ENCODE peak calls at places on chromosomes 1 and 21, in four cellular contexts. H, O, V and G are unnamed samples.

GRCh38 chr1:16606106-16606505 is 7.3 kb downstream of the NBPF1 start:
- DNase-seq in H (no peak), O (no peak), V (no peak), G (no peak)

GRCh38 chr21:39183272-39184049 is at the start of gene PSMG1:
- DNase-seq in H (peak), O (peak), V (peak), G (peak)

GRCh38 chr1:94955767-94956632 is 29.1 kb upstream of the CNN3 start:
- DNase-seq in H (no peak), O (no peak), V (peak), G (no peak)

GRCh38 chr1:28176492-28177470 is at the start of gene PTAFR:
- DNase-seq in H (no peak), O (peak), V (no peak), G (no peak)

GRCh38 chr1:147676306-147677085 is 6.2 kb upstream of the ACP6 start:
- DNase-seq in H (no peak), O (no peak), V (no peak), G (no peak)

GRCh38 chr1:7585216-7585907 is 185.7 kb upstream of the VAMP3 start:
- DNase-seq in H (no peak), O (no peak), V (no peak), G (no peak)

GRCh38 chr1:245183429-245183828 is 28.6 kb downstream of the KIF26B start:
- DNase-seq in H (no peak), O (no peak), V (no peak), G (no peak)

GRCh38 chr1:34694383-34694782 is 60.5 kb upstream of the GJB5 start:
- DNase-seq in H (no peak), O (no peak), V (no peak), G (no peak)

GRCh38 chr1:3381901-3382300 is 72.6 kb upstream of the ARHGEF16 start:
- DNase-seq in H (no peak), O (no peak), V (no peak), G (no peak)

GRCh38 chr1:232143315-232143886 is 486.5 kb downstream of the SIPA1L2 start:
- DNase-seq in H (no peak), O (no peak), V (no peak), G (no peak)

GRCh38 chr1:29437946-29438345 is 201.6 kb downstream of the PTPRU start:
- DNase-seq in H (no peak), O (no peak), V (no peak), G (no peak)

GRCh38 chr1:117209094-117209493 is 1.6 kb downstream of the VTCN1 start:
- DNase-seq in H (no peak), O (no peak), V (no peak), G (no peak)
- H3K4me3 ChIP-seq in H (no peak), O (no peak), V (no peak), G (no peak)

GRCh38 chr1:154338875-154339274 is 13.6 kb downstream of the ATP8B2 start:
- DNase-seq in H (no peak), O (no peak), V (no peak), G (no peak)
- H3K4me3 ChIP-seq in H (no peak), O (no peak), V (no peak), G (no peak)

GRCh38 chr1:65026235-65026634 is 59.9 kb upstream of the JAK1 start:
- DNase-seq in H (no peak), O (no peak), V (no peak), G (no peak)
- H3K4me3 ChIP-seq in H (no peak), O (no peak), V (no peak), G (no peak)

DNA sequence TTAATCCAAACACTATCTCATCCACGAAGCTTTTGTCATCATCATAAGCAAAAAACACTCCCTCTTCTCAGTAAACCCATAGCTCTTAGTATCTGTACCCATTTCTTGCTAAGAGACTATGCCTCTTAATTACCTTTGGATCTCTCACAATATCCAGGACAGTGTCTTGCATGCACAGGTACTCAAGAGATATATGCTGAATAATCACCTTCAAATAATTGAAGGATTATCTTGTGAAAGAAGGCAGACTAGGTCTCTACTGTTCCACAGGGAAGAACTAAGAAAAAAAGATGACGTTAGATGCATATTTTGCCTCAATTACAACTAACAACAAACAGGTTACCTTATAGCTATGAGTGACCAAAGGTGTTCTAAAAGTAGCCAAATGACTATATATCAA is 11.5 kb downstream of the FOXJ3 start:
- DNase-seq in H (no peak), O (no peak), V (no peak), G (no peak)
- H3K4me3 ChIP-seq in H (no peak), O (no peak), V (no peak), G (no peak)

GRCh38 chr1:43366179-43366578 is 1.6 kb downstream of the ELOVL1 start:
- DNase-seq in H (no peak), O (no peak), V (no peak), G (no peak)
- H3K4me3 ChIP-seq in H (peak), O (peak), V (no peak), G (peak)

DNA sequence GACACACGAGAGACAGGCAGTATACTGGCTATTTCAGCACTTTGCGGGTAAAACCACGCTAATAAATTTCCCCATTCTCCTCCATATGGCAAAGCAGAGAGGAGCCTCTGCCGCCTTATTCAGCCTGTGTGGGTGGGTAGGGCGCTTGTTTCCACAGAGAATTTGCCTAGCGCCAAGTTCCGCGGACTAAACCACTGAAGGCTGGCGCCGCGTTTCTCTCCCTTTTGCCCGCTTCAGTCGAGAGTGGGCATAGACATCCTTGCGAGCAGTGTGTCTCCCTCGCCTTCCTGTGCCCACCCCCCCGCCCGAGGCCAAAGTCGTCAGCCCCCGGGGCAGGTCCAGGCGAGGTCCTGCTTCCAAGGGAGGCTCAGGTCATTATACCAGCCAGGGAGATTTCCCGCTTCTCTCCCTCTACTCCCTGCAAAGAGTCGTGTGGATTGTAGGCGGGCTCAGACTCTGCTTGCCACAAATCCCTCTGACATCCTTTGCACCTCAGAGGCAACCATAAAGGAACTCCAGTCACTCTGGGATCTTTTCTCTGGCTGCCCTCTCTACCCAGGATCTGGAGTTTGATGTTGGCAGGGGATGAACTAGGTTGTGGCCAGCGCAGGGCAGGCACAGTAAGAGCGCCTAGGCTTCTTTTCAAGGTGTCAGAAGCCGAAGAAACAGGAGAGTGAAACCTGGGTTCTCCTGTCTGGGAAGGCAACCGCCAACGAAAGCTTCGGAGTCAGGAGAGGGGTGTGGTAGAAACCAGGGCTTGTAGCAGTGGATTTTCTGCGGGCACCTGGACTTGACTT is 8.8 kb downstream of the HLX start:
- DNase-seq in H (no peak), O (no peak), V (no peak), G (no peak)
- H3K4me3 ChIP-seq in H (no peak), O (peak), V (no peak), G (peak)

GRCh38 chr1:183812686-183813569 is 8.0 kb downstream of the RGL1 start:
- DNase-seq in H (no peak), O (no peak), V (no peak), G (no peak)
- H3K4me3 ChIP-seq in H (no peak), O (no peak), V (no peak), G (no peak)

DNA sequence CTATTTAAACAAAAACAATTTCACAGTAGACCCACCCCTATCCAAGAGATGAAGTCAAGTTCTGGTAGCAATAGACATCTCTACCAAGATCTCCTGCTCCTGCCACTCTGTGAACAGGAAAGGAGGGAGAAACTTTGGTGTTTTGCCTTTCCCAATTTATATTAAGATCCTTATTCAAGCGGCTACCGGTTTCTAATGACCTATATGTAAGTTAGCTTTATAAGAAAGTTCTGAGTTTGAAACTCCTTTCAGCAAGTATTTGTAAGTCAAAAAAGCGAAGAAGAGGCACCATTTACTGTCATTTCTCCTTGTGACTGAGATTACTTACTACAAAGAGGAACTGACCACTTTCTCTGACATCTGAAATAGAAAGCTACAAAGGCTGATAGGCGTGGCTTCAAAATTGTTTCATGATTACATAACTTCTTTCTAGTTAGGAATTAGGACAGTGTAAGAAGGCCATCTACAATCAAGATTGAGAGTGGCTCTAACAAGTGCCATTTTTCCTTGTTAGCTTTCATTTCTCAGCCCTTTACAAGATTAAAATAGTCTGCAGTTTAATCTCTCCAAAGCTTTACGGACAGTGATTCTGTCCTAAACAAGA is at the start of gene MNDA:
- DNase-seq in H (no peak), O (no peak), V (no peak), G (no peak)
- H3K4me3 ChIP-seq in H (no peak), O (peak), V (no peak), G (no peak)

GRCh38 chr1:32465541-32466002 is 700 bp downstream of the ZBTB8B start:
- DNase-seq in H (no peak), O (no peak), V (no peak), G (no peak)
- H3K4me3 ChIP-seq in H (peak), O (peak), V (no peak), G (no peak)